ENCODE peak calls at places on chromosomes 4 and X, in four cellular contexts. One of them, this sample, is unnamed.

GRCh38 chr4:13626492-13627184 is 887 bp downstream of the BOD1L1 start:
- DNase-seq in WTC11: no peak
- DNase-seq in K562: peak
- DNase-seq in HepG2: no peak
- DNase-seq in this sample: no peak

GRCh38 chr4:40875507-40876150 is 125.9 kb downstream of the NSUN7 start:
- DNase-seq in WTC11: no peak
- DNase-seq in K562: no peak
- DNase-seq in HepG2: no peak
- DNase-seq in this sample: no peak

GRCh38 chrX:120604359-120604782 is 470 bp downstream of the MCTS1 start:
- DNase-seq in WTC11: no peak
- DNase-seq in K562: peak
- DNase-seq in HepG2: peak
- DNase-seq in this sample: peak

GRCh38 chr4:41256740-41257256 is at the start of gene UCHL1:
- DNase-seq in WTC11: peak
- DNase-seq in K562: no peak
- DNase-seq in HepG2: no peak
- DNase-seq in this sample: peak

GRCh38 chrX:100911731-100912130 is 17.0 kb downstream of the XKRX start:
- DNase-seq in WTC11: no peak
- DNase-seq in K562: no peak
- DNase-seq in HepG2: no peak
- DNase-seq in this sample: no peak

GRCh38 chrX:24676403-24677024 is 17.2 kb upstream of the POLA1 start:
- DNase-seq in WTC11: no peak
- DNase-seq in K562: peak
- DNase-seq in HepG2: no peak
- DNase-seq in this sample: peak

GRCh38 chrX:109831326-109831985 is 98.4 kb upstream of the ACSL4 start:
- DNase-seq in WTC11: no peak
- DNase-seq in K562: no peak
- DNase-seq in HepG2: no peak
- DNase-seq in this sample: no peak

GRCh38 chrX:48770296-48770695 is 8.7 kb downstream of the GLOD5 start:
- DNase-seq in WTC11: no peak
- DNase-seq in K562: no peak
- DNase-seq in HepG2: no peak
- DNase-seq in this sample: no peak

GRCh38 chr4:153204247-153205027 is at the start of gene TRIM2:
- DNase-seq in WTC11: peak
- DNase-seq in K562: peak
- DNase-seq in HepG2: peak
- DNase-seq in this sample: peak

GRCh38 chr4:166594326-166594946 is 639.9 kb downstream of the SPOCK3 start:
- DNase-seq in WTC11: peak
- DNase-seq in K562: peak
- DNase-seq in HepG2: peak
- DNase-seq in this sample: peak

GRCh38 chr4:123477804-123478209 is 81.2 kb downstream of the SPRY1 start:
- DNase-seq in WTC11: no peak
- DNase-seq in K562: no peak
- DNase-seq in HepG2: peak
- DNase-seq in this sample: no peak

GRCh38 chrX:122238801-122239200 is 945.3 kb upstream of the GRIA3 start:
- DNase-seq in WTC11: no peak
- DNase-seq in K562: no peak
- DNase-seq in HepG2: no peak
- DNase-seq in this sample: no peak

GRCh38 chr4:60683953-60684352 is 516.2 kb upstream of the ADGRL3 start:
- DNase-seq in WTC11: no peak
- DNase-seq in K562: no peak
- DNase-seq in HepG2: no peak
- DNase-seq in this sample: no peak

GRCh38 chr4:182729527-182729926 is 187.7 kb downstream of the DCTD start:
- DNase-seq in WTC11: no peak
- DNase-seq in K562: no peak
- DNase-seq in HepG2: no peak
- DNase-seq in this sample: no peak

GRCh38 chr4:113878718-113879117 is 100.7 kb downstream of the ARSJ start:
- DNase-seq in WTC11: peak
- DNase-seq in K562: no peak
- DNase-seq in HepG2: peak
- DNase-seq in this sample: peak

GRCh38 chr4:112296949-112297483 is at the start of gene ALPK1:
- DNase-seq in WTC11: no peak
- DNase-seq in K562: peak
- DNase-seq in HepG2: peak
- DNase-seq in this sample: peak

GRCh38 chr4:121900132-121900983 is 30.1 kb upstream of the BBS7 start:
- DNase-seq in WTC11: peak
- DNase-seq in K562: peak
- DNase-seq in HepG2: peak
- DNase-seq in this sample: peak

GRCh38 chr4:136731025-136731424 is 801.3 kb downstream of the PCDH18 start:
- DNase-seq in WTC11: no peak
- DNase-seq in K562: no peak
- DNase-seq in HepG2: no peak
- DNase-seq in this sample: no peak

GRCh38 chrX:82648062-82648461 is 860.0 kb upstream of the POU3F4 start:
- DNase-seq in WTC11: no peak
- DNase-seq in K562: no peak
- DNase-seq in HepG2: no peak
- DNase-seq in this sample: no peak

GRCh38 chr4:84264652-84265051 is 234.4 kb downstream of the NKX6-1 start:
- DNase-seq in WTC11: no peak
- DNase-seq in K562: no peak
- DNase-seq in HepG2: no peak
- DNase-seq in this sample: no peak

GRCh38 chrX:136629084-136629750 is 18.7 kb upstream of the CD40LG start:
- DNase-seq in WTC11: no peak
- DNase-seq in K562: no peak
- DNase-seq in HepG2: no peak
- DNase-seq in this sample: no peak

GRCh38 chrX:20514358-20514757 is 247.6 kb upstream of the RPS6KA3 start:
- DNase-seq in WTC11: no peak
- DNase-seq in K562: peak
- DNase-seq in HepG2: peak
- DNase-seq in this sample: no peak

GRCh38 chr4:109211671-109212070 is 90.8 kb downstream of the COL25A1 start:
- DNase-seq in WTC11: no peak
- DNase-seq in K562: no peak
- DNase-seq in HepG2: no peak
- DNase-seq in this sample: no peak

GRCh38 chrX:47420264-47420663 is 49.9 kb downstream of the ZNF157 start:
- DNase-seq in WTC11: no peak
- DNase-seq in K562: no peak
- DNase-seq in HepG2: no peak
- DNase-seq in this sample: no peak

GRCh38 chr4:1562771-1563170 is 121.3 kb downstream of the FAM53A start:
- DNase-seq in WTC11: no peak
- DNase-seq in K562: no peak
- DNase-seq in HepG2: no peak
- DNase-seq in this sample: no peak

GRCh38 chrX:104195489-104196084 is 29.3 kb downstream of the FAM199X start:
- DNase-seq in WTC11: no peak
- DNase-seq in K562: peak
- DNase-seq in HepG2: peak
- DNase-seq in this sample: peak

GRCh38 chr4:20422398-20422797 is 170.7 kb downstream of the SLIT2 start:
- DNase-seq in WTC11: peak
- DNase-seq in K562: peak
- DNase-seq in HepG2: peak
- DNase-seq in this sample: peak

GRCh38 chrX:134469481-134469880 is 9.5 kb downstream of the HPRT1 start:
- DNase-seq in WTC11: no peak
- DNase-seq in K562: no peak
- DNase-seq in HepG2: no peak
- DNase-seq in this sample: no peak

GRCh38 chr4:68498413-68499007 is 51.2 kb downstream of the TMPRSS11E start:
- DNase-seq in WTC11: peak
- DNase-seq in K562: peak
- DNase-seq in HepG2: peak
- DNase-seq in this sample: peak

GRCh38 chrX:18406531-18407266 is 18.7 kb upstream of the CDKL5 start:
- DNase-seq in WTC11: no peak
- DNase-seq in K562: no peak
- DNase-seq in HepG2: no peak
- DNase-seq in this sample: peak

DNA sequence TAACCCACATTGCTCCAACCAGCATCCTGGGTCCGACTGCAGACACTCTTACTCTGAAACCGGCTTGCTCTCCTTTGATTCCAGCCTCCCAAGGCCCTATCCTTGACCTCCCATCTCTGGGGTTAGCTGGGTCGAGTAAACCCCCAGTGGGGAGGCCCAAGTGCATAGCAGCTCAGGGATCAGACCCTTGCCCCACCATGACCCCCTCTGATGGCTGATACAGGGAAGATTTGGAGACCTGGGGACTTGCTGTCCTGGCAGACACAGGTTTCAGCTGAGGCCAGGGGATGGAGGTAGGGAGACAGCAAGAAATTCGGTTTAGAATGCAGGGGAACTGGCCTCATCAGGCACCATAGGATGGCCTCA is 23.6 kb upstream of the CDKL5 start:
- DNase-seq in WTC11: no peak
- DNase-seq in K562: no peak
- DNase-seq in HepG2: no peak
- DNase-seq in this sample: no peak
- TF ChIP-seq ELF4 in WTC11: no peak
- TF ChIP-seq ELF4 in K562: no peak
- TF ChIP-seq ELF4 in HepG2: no peak
- TF ChIP-seq ELF4 in this sample: no peak

DNA sequence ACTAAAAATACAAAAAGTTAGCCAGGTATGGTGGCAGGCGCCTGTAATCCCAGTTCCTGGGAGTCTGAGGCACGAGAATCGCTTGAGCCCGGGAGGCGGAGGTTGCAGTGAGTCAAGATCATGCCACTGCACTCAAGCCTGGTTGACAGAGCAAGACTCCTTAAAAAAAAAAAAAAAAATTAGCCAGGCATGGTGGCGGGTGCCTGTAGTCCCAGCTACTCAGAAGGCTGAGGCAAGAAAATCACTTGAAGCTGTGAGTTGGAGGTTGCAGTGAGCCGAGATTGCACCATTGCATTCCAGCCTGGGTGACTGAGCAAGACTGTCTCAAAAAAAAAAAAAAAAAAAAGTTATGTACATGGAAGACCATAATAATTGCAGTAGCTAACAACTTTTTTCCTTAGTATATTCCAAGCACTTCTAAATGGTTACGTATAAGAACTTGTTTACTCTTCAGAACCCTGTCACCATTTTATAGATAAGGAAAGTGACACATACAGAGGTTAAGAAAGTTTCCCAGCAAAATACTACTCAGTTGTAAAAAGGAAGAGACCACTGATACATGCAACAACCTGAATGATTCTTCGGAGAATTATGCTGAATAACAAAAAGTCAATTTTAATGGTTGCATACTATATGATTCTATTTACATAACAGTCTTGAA is 24.5 kb downstream of the RUFY3 start:
- DNase-seq in WTC11: no peak
- DNase-seq in K562: no peak
- DNase-seq in HepG2: no peak
- DNase-seq in this sample: no peak
- TF ChIP-seq SP1 in WTC11: no peak
- TF ChIP-seq SP1 in K562: no peak
- TF ChIP-seq SP1 in HepG2: no peak
- TF ChIP-seq SP1 in this sample: no peak

GRCh38 chr4:7001271-7001670 is 41.9 kb upstream of the TADA2B start:
- DNase-seq in WTC11: no peak
- DNase-seq in K562: no peak
- DNase-seq in HepG2: no peak
- DNase-seq in this sample: no peak

GRCh38 chr4:7002336-7002735 is 40.8 kb upstream of the TADA2B start:
- DNase-seq in WTC11: no peak
- DNase-seq in K562: no peak
- DNase-seq in HepG2: no peak
- DNase-seq in this sample: no peak

GRCh38 chr4:7004331-7004730 is 38.8 kb upstream of the TADA2B start:
- DNase-seq in WTC11: no peak
- DNase-seq in K562: no peak
- DNase-seq in HepG2: no peak
- DNase-seq in this sample: no peak

GRCh38 chr4:7003879-7004240 is 39.3 kb upstream of the TADA2B start:
- DNase-seq in WTC11: no peak
- DNase-seq in K562: no peak
- DNase-seq in HepG2: no peak
- DNase-seq in this sample: no peak

DNA sequence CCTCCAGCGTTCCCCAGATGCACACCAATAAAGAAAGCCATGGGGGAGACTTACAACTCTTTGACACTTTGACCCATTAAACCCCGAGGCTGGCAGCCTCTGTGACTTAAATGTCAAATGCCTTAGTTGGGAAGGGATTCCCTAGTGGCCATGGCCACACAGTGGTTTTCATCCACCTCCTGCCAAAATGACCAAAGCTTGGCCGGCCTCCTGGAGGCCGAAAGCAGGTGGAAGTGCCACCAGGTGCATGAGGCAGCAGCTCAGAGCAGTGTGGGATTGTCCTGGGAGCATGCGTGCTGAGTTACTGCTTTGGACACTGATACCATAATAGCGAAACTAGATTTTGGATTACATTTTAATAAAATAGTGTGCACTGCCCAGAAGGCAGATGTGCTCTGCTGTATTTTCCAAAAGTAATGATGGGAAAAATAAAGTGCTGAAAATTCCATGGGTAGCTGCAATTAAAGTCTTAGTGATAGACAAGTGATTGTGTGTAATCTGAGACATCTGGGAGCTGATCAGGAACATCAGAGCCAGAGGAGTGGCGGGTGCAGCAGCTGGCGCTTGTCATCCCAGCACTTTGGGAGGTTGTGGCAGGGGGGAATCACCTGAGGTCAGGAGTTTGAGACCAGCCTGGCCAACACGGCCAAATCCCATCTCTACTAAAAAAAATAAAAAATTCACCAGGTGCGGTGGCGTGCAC is 39.8 kb upstream of the TADA2B start:
- DNase-seq in WTC11: no peak
- DNase-seq in K562: no peak
- DNase-seq in HepG2: no peak
- DNase-seq in this sample: no peak
- TF ChIP-seq ELF4 in WTC11: no peak
- TF ChIP-seq ELF4 in K562: no peak
- TF ChIP-seq ELF4 in HepG2: no peak
- TF ChIP-seq ELF4 in this sample: no peak

GRCh38 chr4:141132689-141133145 is 552 bp downstream of the RNF150 start:
- DNase-seq in WTC11: peak
- DNase-seq in K562: no peak
- DNase-seq in HepG2: no peak
- DNase-seq in this sample: peak

GRCh38 chr4:141134051-141134450 is 782 bp upstream of the RNF150 start:
- DNase-seq in WTC11: no peak
- DNase-seq in K562: no peak
- DNase-seq in HepG2: no peak
- DNase-seq in this sample: peak

GRCh38 chr4:141133146-141134006 is at the start of gene RNF150:
- DNase-seq in WTC11: peak
- DNase-seq in K562: peak
- DNase-seq in HepG2: peak
- DNase-seq in this sample: peak

GRCh38 chr4:141130947-141131545 is 2.2 kb downstream of the RNF150 start:
- DNase-seq in WTC11: no peak
- DNase-seq in K562: no peak
- DNase-seq in HepG2: no peak
- DNase-seq in this sample: no peak

GRCh38 chr4:141131738-141132688 is 1.3 kb downstream of the RNF150 start:
- DNase-seq in WTC11: peak
- DNase-seq in K562: no peak
- DNase-seq in HepG2: no peak
- DNase-seq in this sample: peak
- TF ChIP-seq SP1 in WTC11: no peak
- TF ChIP-seq SP1 in K562: no peak
- TF ChIP-seq SP1 in HepG2: no peak
- TF ChIP-seq SP1 in this sample: no peak

This sample was measured in HEK293T.